ENCODE peak calls at places on chromosomes 1 and 21, in four cellular contexts. Q is HepG2, Y is H1, F is SK-N-SH. I is an unnamed sample.

GRCh38 chr1:203215573-203215972 is 13.9 kb downstream of the CHIT1 start:
- DNase-seq in F (no peak), Y (no peak), Q (no peak), I (no peak)

GRCh38 chr1:201108614-201109013 is 3.6 kb downstream of the CACNA1S start:
- DNase-seq in Q (no peak), F (no peak), Y (no peak), I (no peak)

GRCh38 chr1:117607471-117607870 is 1.6 kb downstream of the TENT5C start:
- DNase-seq in Q (no peak), F (no peak), Y (no peak), I (no peak)

GRCh38 chr1:165842363-165843129 is 15.1 kb downstream of the UCK2 start:
- DNase-seq in Q (no peak), Y (no peak), F (no peak), I (no peak)

GRCh38 chr1:39981957-39982356 is 27.0 kb downstream of the MFSD2A start:
- DNase-seq in Q (no peak), F (no peak), Y (peak), I (no peak)

GRCh38 chr1:236489710-236490377 is 33.9 kb upstream of the LGALS8 start:
- DNase-seq in Q (peak), Y (no peak), F (peak), I (peak)

GRCh38 chr1:20402585-20403422 is 83.2 kb downstream of the CAMK2N1 start:
- DNase-seq in F (no peak), Q (no peak), Y (no peak), I (no peak)

GRCh38 chr1:55049914-55050278 is 10.5 kb downstream of the PCSK9 start:
- DNase-seq in Y (no peak), F (peak), Q (no peak), I (no peak)

GRCh38 chr21:44425895-44426662 is 29.2 kb upstream of the LRRC3 start:
- DNase-seq in Q (no peak), Y (no peak), F (no peak), I (no peak)

GRCh38 chr1:228148196-228148861 is 1.4 kb upstream of the GJC2 start:
- DNase-seq in F (peak), Y (no peak), Q (no peak), I (no peak)

GRCh38 chr1:58584082-58584895 is 7.2 kb upstream of the TACSTD2 start:
- DNase-seq in Y (no peak), Q (peak), F (no peak), I (no peak)

GRCh38 chr21:45736705-45737484 is 93.4 kb downstream of the PCBP3 start:
- DNase-seq in Q (no peak), F (no peak), Y (no peak), I (no peak)

GRCh38 chr1:165068716-165069115 is 287.8 kb downstream of the LMX1A start:
- DNase-seq in Y (no peak), Q (no peak), F (no peak), I (no peak)

GRCh38 chr1:43779805-43780403 is 72.6 kb downstream of the ST3GAL3 start:
- DNase-seq in Y (no peak), Q (no peak), F (no peak), I (no peak)

GRCh38 chr1:20057886-20058420 is 12.0 kb upstream of the PLA2G5 start:
- DNase-seq in Y (no peak), Q (no peak), F (no peak), I (no peak)

GRCh38 chr1:8061210-8061609 is 35.1 kb upstream of the ERRFI1 start:
- DNase-seq in F (no peak), Y (no peak), Q (peak), I (no peak)

DNA sequence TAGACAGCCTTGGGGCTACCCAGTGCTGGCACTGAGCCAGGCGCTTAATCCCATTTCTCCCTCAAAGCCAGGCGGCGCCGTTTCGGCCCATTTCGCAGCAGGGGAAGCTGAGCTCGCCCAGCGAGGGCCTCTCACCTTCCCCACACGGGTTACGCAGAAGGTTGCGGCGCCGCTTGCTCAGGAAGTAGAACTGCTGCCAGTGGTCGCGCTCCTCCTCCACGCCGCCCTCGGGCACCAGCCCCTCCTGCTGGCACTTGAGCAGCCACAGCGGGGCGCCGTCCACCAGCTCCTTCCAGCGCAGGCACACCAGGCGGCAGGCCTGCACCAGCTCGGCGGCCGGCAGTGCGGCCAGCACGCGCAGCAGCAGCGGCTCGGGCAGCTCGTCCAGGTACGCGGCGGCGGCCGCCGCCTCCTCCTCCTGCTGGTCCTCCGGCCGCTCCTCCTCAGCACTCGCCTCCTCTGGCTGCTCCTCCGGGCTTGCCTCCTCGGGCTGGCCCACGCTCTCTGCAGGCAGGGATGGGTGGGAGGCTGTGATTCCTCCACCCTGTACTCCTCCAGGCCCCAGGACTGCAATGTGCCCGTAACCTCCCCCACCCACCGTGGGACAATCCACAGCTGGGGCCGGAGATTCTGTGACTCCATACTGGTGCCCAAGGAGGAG is 3.8 kb downstream of the FBXO2 start:
- DNase-seq in Q (no peak), F (peak), Y (no peak), I (no peak)
- TF ChIP-seq TCF12 in Q (no peak), F (no peak), Y (no peak), I (no peak)

GRCh38 chr1:119806489-119806888 is 4.8 kb downstream of the REG4 start:
- DNase-seq in Q (no peak), Y (no peak), F (no peak), I (no peak)

GRCh38 chr1:119811985-119812557 is 811 bp upstream of the REG4 start:
- DNase-seq in F (no peak), Y (no peak), Q (no peak), I (no peak)

GRCh38 chr1:119808491-119808890 is 2.8 kb downstream of the REG4 start:
- DNase-seq in F (no peak), Q (no peak), Y (no peak), I (no peak)

GRCh38 chr1:119811428-119811827 is at the start of gene REG4:
- DNase-seq in F (no peak), Q (no peak), Y (no peak), I (no peak)

DNA sequence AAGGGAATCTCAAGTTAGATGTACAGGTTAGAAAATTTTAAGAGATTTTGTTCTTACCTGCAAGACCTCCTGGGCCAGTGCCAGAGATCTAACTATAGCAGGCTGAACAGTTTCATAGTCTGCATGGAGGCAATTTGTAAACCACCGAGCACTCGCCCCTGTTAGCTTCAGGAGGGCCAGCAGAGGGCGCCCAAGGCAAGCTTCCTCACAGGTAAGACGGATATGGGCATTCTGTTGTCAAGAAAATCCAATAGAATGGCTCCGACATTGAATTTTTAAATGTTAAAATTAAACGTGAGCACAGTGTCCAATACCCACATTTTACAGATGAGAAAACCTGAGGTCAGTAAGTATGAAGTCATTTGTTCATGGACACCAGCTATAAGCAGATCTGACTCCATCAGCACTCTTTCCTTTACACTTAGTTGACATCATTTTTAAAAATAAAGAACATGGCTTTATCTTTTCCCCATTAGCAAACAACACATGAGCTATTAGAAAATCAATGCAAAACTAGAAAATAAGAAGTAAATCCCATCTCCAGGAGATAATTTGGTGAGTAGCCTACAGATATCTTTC is 2.2 kb downstream of the REG4 start:
- DNase-seq in Y (peak), F (peak), Q (peak), I (peak)
- TF ChIP-seq TCF12 in Y (no peak), F (no peak), Q (no peak), I (no peak)

DNA sequence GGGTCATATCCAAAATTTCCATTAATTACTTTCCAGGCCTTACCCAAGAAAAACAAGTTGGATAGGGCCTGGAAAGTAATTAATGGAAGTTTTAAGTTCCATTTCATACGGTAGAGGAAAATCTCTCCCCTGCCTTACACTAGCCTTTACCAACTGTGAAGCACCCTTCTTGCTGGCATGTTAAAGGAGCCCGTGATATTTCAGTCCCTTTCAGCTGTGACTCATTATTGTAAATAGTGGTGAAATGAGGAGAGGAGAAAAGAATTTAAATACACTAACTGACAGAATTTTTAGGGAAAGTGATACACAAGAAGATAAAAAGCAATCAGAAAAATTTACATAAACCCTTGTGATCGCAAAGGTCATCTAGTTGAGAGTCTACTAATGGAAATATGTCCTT is 20.3 kb upstream of the KAZN start:
- DNase-seq in Y (no peak), F (no peak), Q (no peak), I (no peak)
- TF ChIP-seq TCF12 in Y (no peak), F (no peak), Q (no peak), I (no peak)

GRCh38 chr21:42140196-42140934 is 69.2 kb downstream of the UMODL1 start:
- DNase-seq in Q (no peak), Y (no peak), F (no peak), I (no peak)
- TF ChIP-seq TCF12 in Q (no peak), Y (no peak), F (no peak), I (no peak)

GRCh38 chr1:67534627-67535065 is 104.4 kb upstream of the SERBP1 start:
- DNase-seq in F (no peak), Y (no peak), Q (peak), I (no peak)
- TF ChIP-seq TCF12 in F (no peak), Y (no peak), Q (peak), I (no peak)

GRCh38 chr1:237492359-237492758 is 398.4 kb downstream of the ZP4 start:
- DNase-seq in F (peak), Q (no peak), Y (no peak), I (no peak)
- TF ChIP-seq TCF12 in F (no peak), Q (no peak), Y (no peak), I (no peak)

DNA sequence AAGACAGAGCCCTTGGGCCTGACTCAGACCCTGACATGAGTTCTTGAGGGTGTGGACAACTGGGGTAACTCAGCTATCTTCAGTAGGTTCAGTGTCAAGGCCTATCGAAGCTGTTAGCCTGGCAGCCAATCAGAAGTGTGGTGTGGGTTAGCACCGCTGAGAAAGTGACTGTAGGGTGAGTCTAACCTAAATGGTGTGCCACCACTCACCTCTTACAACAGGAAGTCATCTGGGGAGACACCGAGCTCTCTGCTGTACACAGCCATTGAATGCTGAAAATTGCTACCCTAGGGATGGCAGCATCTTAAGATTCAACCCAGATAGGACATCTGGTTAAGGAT is 44.6 kb downstream of the RASSF5 start:
- DNase-seq in Y (no peak), Q (no peak), F (no peak), I (no peak)
- TF ChIP-seq TCF12 in Y (no peak), Q (no peak), F (no peak), I (no peak)

GRCh38 chr1:53314606-53315005 is 13.3 kb downstream of the LRP8 start:
- DNase-seq in F (peak), Y (no peak), Q (no peak), I (no peak)

GRCh38 chr1:53316742-53317650 is 10.9 kb downstream of the LRP8 start:
- DNase-seq in Q (no peak), F (peak), Y (no peak), I (no peak)

GRCh38 chr1:53316058-53316741 is 11.7 kb downstream of the LRP8 start:
- DNase-seq in Q (no peak), F (peak), Y (no peak), I (no peak)

GRCh38 chr1:53314096-53314495 is 13.8 kb downstream of the LRP8 start:
- DNase-seq in Q (no peak), F (no peak), Y (no peak), I (no peak)

GRCh38 chr1:53315456-53316048 is 12.3 kb downstream of the LRP8 start:
- DNase-seq in Y (no peak), F (no peak), Q (no peak), I (no peak)
- TF ChIP-seq TCF12 in Y (no peak), F (no peak), Q (no peak), I (no peak)

GRCh38 chr1:12087797-12088314 is 24.8 kb downstream of the TNFRSF8 start:
- DNase-seq in Q (no peak), F (no peak), Y (no peak), I (peak)
- TF ChIP-seq TCF12 in Q (no peak), F (no peak), Y (no peak), I (no peak)